ENCODE peak calls at places on chromosomes 11 and 22, in seven cellular contexts. E, G, A, V, Z, C and U are unnamed samples.

GRCh38 chr11:123493393-123494063 is 63.5 kb downstream of the GRAMD1B start:
- DNase-seq in E (no peak), G (no peak), A (no peak), V (no peak), Z (peak; percentile 55), C (peak; percentile 66), U (peak; percentile 48)

GRCh38 chr11:112459001-112459400 is 198.3 kb upstream of the PLET1 start:
- DNase-seq in E (no peak), G (peak; percentile 49), A (no peak), V (no peak), Z (no peak), C (no peak), U (no peak)

GRCh38 chr11:119560291-119560690 is 137.3 kb upstream of the THY1 start:
- DNase-seq in E (no peak), G (no peak), A (no peak), V (no peak), Z (no peak), C (no peak), U (no peak)

GRCh38 chr22:43152355-43153071 is 1.2 kb downstream of the TSPO start:
- DNase-seq in E (no peak), G (peak; percentile 91), A (peak; percentile 58), V (peak; percentile 40), Z (no peak), C (peak; percentile 68), U (peak; percentile 66)

GRCh38 chr11:33753304-33753703 is 17.1 kb upstream of the CD59 start:
- DNase-seq in E (no peak), G (peak; percentile 67), A (no peak), V (peak; percentile 95), Z (no peak), C (peak; percentile 21), U (no peak)

GRCh38 chr22:44544523-44545433 is 46.7 kb upstream of the RTL6 start:
- DNase-seq in E (no peak), G (no peak), A (peak; percentile 3), V (no peak), Z (no peak), C (no peak), U (no peak)

GRCh38 chr11:73240190-73240781 is 22.2 kb downstream of the P2RY2 start:
- DNase-seq in E (no peak), G (peak; percentile 87), A (no peak), V (no peak), Z (no peak), C (no peak), U (no peak)

GRCh38 chr11:64263021-64263946 is 12.0 kb downstream of the PLCB3 start:
- DNase-seq in E (no peak), G (peak; percentile 39), A (no peak), V (no peak), Z (peak; percentile 49), C (no peak), U (no peak)

GRCh38 chr11:87263979-87264378 is 226.2 kb downstream of the TMEM135 start:
- DNase-seq in E (no peak), G (peak; percentile 12), A (no peak), V (no peak), Z (no peak), C (peak; percentile 31), U (no peak)

GRCh38 chr22:40819741-40820140 is 595 bp upstream of the SLC25A17 start:
- DNase-seq in E (no peak), G (peak; percentile 71), A (no peak), V (peak; percentile 19), Z (peak; percentile 8), C (peak; percentile 23), U (no peak)

GRCh38 chr11:76362716-76363115 is 18.2 kb downstream of the THAP12 start:
- DNase-seq in E (no peak), G (no peak), A (no peak), V (no peak), Z (no peak), C (no peak), U (no peak)

GRCh38 chr11:76368497-76368896 is 12.4 kb downstream of the THAP12 start:
- DNase-seq in E (no peak), G (no peak), A (no peak), V (no peak), Z (no peak), C (no peak), U (no peak)

GRCh38 chr11:76361365-76361764 is 19.6 kb downstream of the THAP12 start:
- DNase-seq in E (no peak), G (peak; percentile 40), A (no peak), V (no peak), Z (no peak), C (no peak), U (no peak)

GRCh38 chr11:76361773-76362172 is 19.2 kb downstream of the THAP12 start:
- DNase-seq in E (no peak), G (no peak), A (no peak), V (no peak), Z (no peak), C (no peak), U (no peak)

GRCh38 chr11:76365038-76365679 is 15.8 kb downstream of the THAP12 start:
- DNase-seq in E (no peak), G (no peak), A (no peak), V (no peak), Z (no peak), C (no peak), U (no peak)
- H3K9me2 ChIP-seq in E (no peaks in the 10 kb centered on the region), G (no peaks in the 10 kb centered on the region), A (no peaks in the 10 kb centered on the region), V (no peaks in the 10 kb centered on the region), Z (no peaks in the 10 kb centered on the region), C (no peaks in the 10 kb centered on the region), U (no peaks in the 10 kb centered on the region)

GRCh38 chr11:76646882-76647534 is 23.5 kb downstream of the LRRC32 start:
- DNase-seq in E (no peak), G (no peak), A (no peak), V (no peak), Z (no peak), C (no peak), U (no peak)

GRCh38 chr11:76649964-76650363 is 20.6 kb downstream of the LRRC32 start:
- DNase-seq in E (no peak), G (no peak), A (no peak), V (no peak), Z (no peak), C (no peak), U (no peak)

GRCh38 chr11:76648061-76648460 is 22.5 kb downstream of the LRRC32 start:
- DNase-seq in E (no peak), G (no peak), A (no peak), V (no peak), Z (no peak), C (no peak), U (no peak)

GRCh38 chr11:76652989-76653673 is 17.4 kb downstream of the LRRC32 start:
- DNase-seq in E (no peak), G (no peak), A (no peak), V (no peak), Z (no peak), C (no peak), U (no peak)

DNA sequence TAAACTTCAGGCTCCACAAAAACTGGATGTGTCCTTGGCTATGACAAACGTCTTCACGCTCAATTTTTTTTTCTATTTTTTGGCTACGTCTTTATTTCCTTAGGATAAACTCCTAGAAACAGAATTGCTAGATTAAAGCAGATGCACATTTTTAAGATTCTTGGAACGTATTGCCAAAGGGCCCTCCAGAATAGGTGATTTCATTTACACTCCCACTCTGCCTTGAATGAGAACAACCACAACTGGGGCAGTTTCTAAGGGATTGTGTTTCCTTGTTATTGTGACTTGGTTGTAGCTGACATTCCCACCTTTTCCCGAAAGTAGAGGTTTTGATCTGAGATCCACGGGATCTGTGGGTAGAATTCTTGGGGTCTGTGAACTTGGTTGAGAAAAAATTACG is 21.6 kb downstream of the LRRC32 start:
- DNase-seq in E (no peak), G (no peak), A (no peak), V (no peak), Z (no peak), C (no peak), U (no peak)
- H3K27me3 ChIP-seq in E (peaks cover 3% of the 10 kb centered on the region), G (peaks cover 5% of the 10 kb centered on the region), A (no peaks in the 10 kb centered on the region), V (no peaks in the 10 kb centered on the region), Z (no peaks in the 10 kb centered on the region), C (peaks cover 56% of the 10 kb centered on the region), U (peaks cover 56% of the 10 kb centered on the region)

GRCh38 chr11:68441466-68442230 is 18.9 kb upstream of the PPP6R3 start:
- DNase-seq in E (no peak), G (peak; percentile 23), A (no peak), V (no peak), Z (no peak), C (no peak), U (no peak)
- H3K4me2 ChIP-seq in E (no peak overlapping the region), G (no peak overlapping the region), A (no peak overlapping the region), V (no peak overlapping the region), Z (no peak overlapping the region), C (no peak overlapping the region), U (no peak overlapping the region)

DNA sequence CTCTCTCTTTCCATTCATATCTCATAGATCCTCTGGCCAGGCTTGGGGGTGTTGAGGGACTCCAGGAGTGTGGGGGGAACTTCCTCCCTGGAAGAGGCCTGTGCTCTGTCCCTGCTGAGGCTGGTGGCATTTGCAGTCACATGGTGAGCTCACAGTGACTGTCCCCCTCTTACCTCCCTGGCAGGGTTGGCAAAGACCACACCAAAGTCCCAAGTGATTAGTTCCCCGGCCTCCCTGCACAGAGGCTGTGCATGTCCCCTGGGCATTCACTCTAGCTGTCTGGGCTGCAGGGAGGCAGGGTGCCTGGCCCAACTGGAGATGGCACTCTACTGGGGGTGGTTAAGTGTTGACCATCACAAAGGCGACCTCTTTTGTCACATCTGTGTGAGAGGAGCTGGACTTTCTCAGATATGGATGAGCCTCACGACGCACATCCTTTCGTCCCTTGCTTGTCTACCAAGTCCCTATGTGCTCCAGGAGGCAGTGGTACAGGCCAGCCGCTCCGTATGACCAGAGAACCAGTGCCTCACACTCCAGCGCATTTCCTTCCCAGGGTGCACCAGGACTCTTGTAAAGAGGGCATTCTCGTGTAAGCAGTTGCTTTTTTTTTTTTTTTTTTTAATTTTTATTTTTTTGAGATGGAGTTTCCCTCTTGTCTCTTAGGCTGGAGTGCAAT is 8.8 kb downstream of the TANGO2 start:
- DNase-seq in E (no peak), G (no peak), A (no peak), V (no peak), Z (no peak), C (no peak), U (no peak)
- H3K9me2 ChIP-seq in E (no peaks in the 10 kb centered on the region), G (no peaks in the 10 kb centered on the region), A (no peaks in the 10 kb centered on the region), V (no peaks in the 10 kb centered on the region), Z (no peaks in the 10 kb centered on the region), C (no peaks in the 10 kb centered on the region), U (no peaks in the 10 kb centered on the region)

GRCh38 chr11:11780843-11781242 is 60.9 kb upstream of the USP47 start:
- DNase-seq in E (no peak), G (no peak), A (no peak), V (no peak), Z (no peak), C (peak; percentile 9), U (no peak)

GRCh38 chr11:11774928-11775327 is 66.8 kb upstream of the USP47 start:
- DNase-seq in E (no peak), G (no peak), A (no peak), V (no peak), Z (no peak), C (no peak), U (no peak)

GRCh38 chr11:11779975-11780374 is 61.8 kb upstream of the USP47 start:
- DNase-seq in E (no peak), G (no peak), A (no peak), V (no peak), Z (no peak), C (no peak), U (no peak)

GRCh38 chr11:11776714-11777113 is 65.1 kb upstream of the USP47 start:
- DNase-seq in E (no peak), G (no peak), A (no peak), V (no peak), Z (no peak), C (no peak), U (no peak)

GRCh38 chr11:11777897-11778296 is 63.9 kb upstream of the USP47 start:
- DNase-seq in E (no peak), G (no peak), A (no peak), V (no peak), Z (no peak), C (peak; percentile 20), U (no peak)
- H3K27me3 ChIP-seq in E (no peaks in the 10 kb centered on the region), G (peaks cover 83% of the 10 kb centered on the region), A (no peaks in the 10 kb centered on the region), V (no peaks in the 10 kb centered on the region), Z (no peaks in the 10 kb centered on the region), C (peaks cover 24% of the 10 kb centered on the region), U (peaks cover 76% of the 10 kb centered on the region)